ENCODE peak calls at places on chromosome 21, in five cellular contexts. Q, R, E, P and G are unnamed samples.
A peak's percentile ranks its signal among the peaks of the same experiment; 100 is the strongest.

GRCh38 chr21:38542263-38542662 is 44.0 kb upstream of the ERG start:
- DNase-seq in Q (no peak), R (no peak), E (no peak), P (no peak), G (no peak)

GRCh38 chr21:17146426-17146825 is 366.4 kb upstream of the CXADR start:
- DNase-seq in Q (no peak), R (no peak), E (no peak), P (no peak), G (no peak)

GRCh38 chr21:26199471-26199870 is 28.9 kb upstream of the APP start:
- DNase-seq in Q (no peak), R (no peak), E (no peak), P (no peak), G (no peak)

GRCh38 chr21:34736116-34736870 is 67.5 kb downstream of the CLIC6 start:
- DNase-seq in Q (no peak), R (no peak), E (no peak), P (no peak), G (no peak)

GRCh38 chr21:45513003-45513706 is 29.1 kb downstream of the SLC19A1 start:
- DNase-seq in Q (no peak), R (no peak), E (no peak), P (peak; percentile 8), G (no peak)

GRCh38 chr21:14526816-14527689 is 19.1 kb downstream of the SAMSN1 start:
- DNase-seq in Q (peak; percentile 53), R (no peak), E (no peak), P (no peak), G (no peak)

GRCh38 chr21:16196521-16197208 is 466.9 kb downstream of the USP25 start:
- DNase-seq in Q (no peak), R (no peak), E (no peak), P (no peak), G (no peak)

GRCh38 chr21:45537746-45538291 is 4.4 kb downstream of the SLC19A1 start:
- DNase-seq in Q (no peak), R (no peak), E (no peak), P (peak; percentile 6), G (peak; percentile 8)

GRCh38 chr21:45324430-45325205 is 36.9 kb upstream of the POFUT2 start:
- DNase-seq in Q (no peak), R (peak; percentile 40), E (no peak), P (peak; percentile 20), G (no peak)

GRCh38 chr21:33948096-33948950 is 32.7 kb upstream of the ATP5PO start:
- DNase-seq in Q (peak; percentile 98), R (peak; percentile 53), E (no peak), P (peak; percentile 31), G (peak; percentile 50)

GRCh38 chr21:31429500-31429899 is 85.4 kb upstream of the TIAM1 start:
- DNase-seq in Q (no peak), R (no peak), E (no peak), P (peak; percentile 22), G (no peak)

GRCh38 chr21:42858957-42859890 is 20.1 kb downstream of the WDR4 start:
- DNase-seq in Q (no peak), R (no peak), E (no peak), P (no peak), G (no peak)

GRCh38 chr21:46661211-46661625 is 25.7 kb downstream of the PRMT2 start:
- DNase-seq in Q (peak; percentile 63), R (no peak), E (peak; percentile 23), P (peak; percentile 60), G (peak; percentile 44)

GRCh38 chr21:46564391-46564790 is 40.5 kb downstream of the S100B start:
- DNase-seq in Q (no peak), R (no peak), E (no peak), P (no peak), G (no peak)

GRCh38 chr21:36166705-36167104 is 10.1 kb downstream of the DOP1B start:
- DNase-seq in Q (no peak), R (no peak), E (no peak), P (no peak), G (no peak)

GRCh38 chr21:45640888-45641479 is 2.5 kb upstream of the PCBP3 start:
- DNase-seq in Q (no peak), R (no peak), E (peak; percentile 50), P (no peak), G (no peak)

GRCh38 chr21:46203203-46203600 is 18.9 kb upstream of the SPATC1L start:
- DNase-seq in Q (no peak), R (no peak), E (no peak), P (peak; percentile 4), G (no peak)

GRCh38 chr21:17611414-17612022 is 1.2 kb downstream of the BTG3 start:
- DNase-seq in Q (peak; percentile 93), R (peak; percentile 46), E (peak; percentile 83), P (peak; percentile 79), G (peak; percentile 64)

GRCh38 chr21:42426424-42426823 is 22.7 kb downstream of the UBASH3A start:
- DNase-seq in Q (no peak), R (no peak), E (no peak), P (no peak), G (no peak)

GRCh38 chr21:38918629-38919346 is 113.1 kb downstream of the ETS2 start:
- DNase-seq in Q (no peak), R (no peak), E (no peak), P (no peak), G (no peak)

GRCh38 chr21:34029724-34030528 is 43.5 kb upstream of the MRPS6 start:
- DNase-seq in Q (peak; percentile 83), R (peak; percentile 53), E (peak; percentile 22), P (no peak), G (peak; percentile 24)

GRCh38 chr21:25422610-25423608 is 184.4 kb downstream of the MRPL39 start:
- DNase-seq in Q (no peak), R (no peak), E (no peak), P (no peak), G (no peak)

GRCh38 chr21:9780441-9780937 is 740.9 kb upstream of the TPTE start:
- DNase-seq in Q (no peak), R (no peak), E (no peak), P (no peak), G (no peak)
- H3K9me3 ChIP-seq in Q (peaks cover 40% of the 10 kb centered on the region), R (no peaks in the 10 kb centered on the region), E (no peaks in the 10 kb centered on the region), P (peaks cover 9% of the 10 kb centered on the region), G (no peaks in the 10 kb centered on the region)

DNA sequence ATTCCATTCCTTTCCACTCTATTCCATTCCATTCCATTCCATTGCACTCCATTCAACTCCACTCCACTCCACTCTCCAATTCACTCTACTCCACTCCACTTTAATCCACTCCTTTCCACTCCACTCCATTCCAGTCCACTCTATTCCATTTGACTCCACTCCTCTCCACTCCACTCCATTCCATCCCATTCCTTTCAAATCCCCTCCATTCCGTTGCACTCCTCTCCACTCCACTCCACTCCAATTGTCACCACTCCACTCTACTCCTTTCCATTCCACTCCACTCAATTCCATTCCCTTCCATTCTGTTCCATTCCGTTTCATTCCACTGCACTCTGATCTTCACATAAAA is 2563.7 kb upstream of the TPTE start:
- DNase-seq in Q (no peak), R (no peak), E (no peak), P (no peak), G (no peak)
- H3K9me3 ChIP-seq in Q (peaks cover 68% of the 10 kb centered on the region), R (peaks cover 16% of the 10 kb centered on the region), E (no peaks in the 10 kb centered on the region), P (no peaks in the 10 kb centered on the region), G (peaks cover 35% of the 10 kb centered on the region)

GRCh38 chr21:9763306-9763705 is 758.1 kb upstream of the TPTE start:
- DNase-seq in Q (no peak), R (no peak), E (no peak), P (no peak), G (no peak)

GRCh38 chr21:9763807-9764206 is 757.6 kb upstream of the TPTE start:
- DNase-seq in Q (no peak), R (no peak), E (no peak), P (no peak), G (no peak)

GRCh38 chr21:9772348-9772672 is 749.1 kb upstream of the TPTE start:
- DNase-seq in Q (no peak), R (no peak), E (no peak), P (no peak), G (no peak)

DNA sequence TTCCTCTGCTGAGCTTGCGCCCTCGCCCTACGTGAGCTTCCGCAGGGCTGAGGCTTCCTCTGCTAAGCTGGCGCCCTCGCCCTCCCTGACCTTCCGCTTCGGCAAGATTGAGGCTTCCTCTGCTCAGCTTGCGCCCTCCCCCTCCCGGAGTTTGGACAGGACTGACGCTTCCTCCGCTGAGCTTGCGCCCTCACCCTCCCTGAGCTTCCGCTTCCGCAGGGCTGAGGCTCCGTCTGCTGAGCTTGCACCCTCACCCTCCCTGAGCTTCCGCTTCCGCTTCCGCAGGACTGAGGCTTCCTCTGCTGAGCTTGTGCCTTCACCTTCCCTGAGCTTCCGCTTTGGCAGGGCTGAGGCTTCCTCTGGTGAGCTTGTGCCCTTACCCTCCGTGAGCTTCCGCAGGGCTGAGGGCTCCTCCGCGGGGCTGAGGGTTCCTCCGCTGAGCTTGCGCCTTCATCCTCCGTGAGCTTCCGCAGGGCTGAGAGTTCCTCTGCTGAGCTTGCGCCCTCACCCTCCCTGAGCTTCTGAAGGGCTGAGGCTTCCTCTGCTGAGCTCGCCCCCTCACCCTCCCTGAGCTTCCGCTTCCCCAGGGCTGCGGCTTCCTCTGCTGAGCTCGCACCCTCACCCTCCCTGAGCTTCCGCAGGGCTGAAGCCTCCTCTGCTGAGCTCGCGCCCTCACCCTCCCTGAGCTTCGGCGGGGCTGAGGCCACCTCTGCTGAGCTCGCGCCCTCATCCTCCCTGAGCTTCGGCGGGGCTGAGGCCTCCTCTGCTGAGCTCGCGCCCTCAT is 753.6 kb upstream of the TPTE start:
- DNase-seq in Q (no peak), R (no peak), E (no peak), P (no peak), G (no peak)
- H3K9me3 ChIP-seq in Q (peaks cover 52% of the 10 kb centered on the region), R (no peaks in the 10 kb centered on the region), E (no peaks in the 10 kb centered on the region), P (peaks cover 59% of the 10 kb centered on the region), G (peaks cover 11% of the 10 kb centered on the region)

GRCh38 chr21:22409571-22409970 is 1411.4 kb downstream of the NCAM2 start:
- DNase-seq in Q (no peak), R (no peak), E (no peak), P (no peak), G (no peak)
- H3K9me3 ChIP-seq in Q (peaks cover 3% of the 10 kb centered on the region), R (no peaks in the 10 kb centered on the region), E (no peaks in the 10 kb centered on the region), P (peaks cover 6% of the 10 kb centered on the region), G (no peaks in the 10 kb centered on the region)

GRCh38 chr21:40640427-40640826 is 206.5 kb downstream of the DSCAM start:
- DNase-seq in Q (no peak), R (no peak), E (no peak), P (no peak), G (no peak)

GRCh38 chr21:40631201-40631600 is 215.8 kb downstream of the DSCAM start:
- DNase-seq in Q (no peak), R (no peak), E (no peak), P (no peak), G (no peak)

GRCh38 chr21:40634141-40634540 is 212.8 kb downstream of the DSCAM start:
- DNase-seq in Q (no peak), R (no peak), E (no peak), P (no peak), G (no peak)

GRCh38 chr21:40635336-40635735 is 211.6 kb downstream of the DSCAM start:
- DNase-seq in Q (no peak), R (no peak), E (no peak), P (no peak), G (no peak)
- H3K9me3 ChIP-seq in Q (no peaks in the 10 kb centered on the region), R (no peaks in the 10 kb centered on the region), E (no peaks in the 10 kb centered on the region), P (no peaks in the 10 kb centered on the region), G (no peaks in the 10 kb centered on the region)